ENCODE peak calls at places on chromosomes 13 and 19, in five cellular contexts. X is neuronal stem cell, Y is aorta, G is IMR-90, J is PC-9. M is an unnamed sample.

GRCh38 chr19:52936958-52937334 is 13.7 kb upstream of the ZNF888 start:
- DNase-seq in X (no peak), Y (no peak), G (no peak), J (no peak), M (no peak)

GRCh38 chr13:78131811-78132210 is 213.2 kb upstream of the EDNRB start:
- DNase-seq in X (no peak), Y (no peak), G (peak; percentile 14), J (no peak), M (no peak)

GRCh38 chr19:43584484-43584883 is 8.9 kb downstream of the PINLYP start:
- DNase-seq in X (no peak), Y (no peak), G (no peak), J (no peak), M (no peak)

GRCh38 chr13:90352763-90353162 is 994.7 kb upstream of the MIR17HG start:
- DNase-seq in X (no peak), Y (no peak), G (no peak), J (no peak), M (no peak)

GRCh38 chr13:109669234-109669612 is 117.2 kb downstream of the IRS2 start:
- DNase-seq in X (no peak), Y (no peak), G (no peak), J (peak; percentile 93), M (no peak)

GRCh38 chr19:28466107-28467045 is 746.6 kb downstream of the UQCRFS1 start:
- DNase-seq in X (peak; percentile 64), Y (peak; percentile 69), G (peak; percentile 15), J (no peak), M (peak; percentile 21)

GRCh38 chr19:56866563-56866962 is 26.0 kb upstream of the PEG3 start:
- DNase-seq in X (peak; percentile 4), Y (no peak), G (no peak), J (no peak), M (no peak)

GRCh38 chr13:21318891-21319532 is 140.1 kb downstream of the ZDHHC20 start:
- DNase-seq in X (no peak), Y (no peak), G (no peak), J (no peak), M (no peak)

GRCh38 chr13:32354040-32354439 is 38.7 kb downstream of the BRCA2 start:
- DNase-seq in X (no peak), Y (no peak), G (no peak), J (no peak), M (no peak)

GRCh38 chr19:19278315-19278714 is 5.2 kb upstream of the TM6SF2 start:
- DNase-seq in X (no peak), Y (no peak), G (no peak), J (no peak), M (no peak)

GRCh38 chr13:27967203-27967735 is 1.8 kb downstream of the CDX2 start:
- DNase-seq in X (no peak), Y (no peak), G (no peak), J (no peak), M (no peak)

GRCh38 chr13:40681341-40682051 is 15.1 kb upstream of the FOXO1 start:
- DNase-seq in X (no peak), Y (no peak), G (no peak), J (no peak), M (no peak)

GRCh38 chr13:76523740-76524382 is 362.3 kb downstream of the KCTD12 start:
- DNase-seq in X (no peak), Y (no peak), G (no peak), J (no peak), M (no peak)

GRCh38 chr13:30972888-30973377 is 40.5 kb downstream of the TEX26 start:
- DNase-seq in X (no peak), Y (no peak), G (peak; percentile 45), J (peak; percentile 44), M (no peak)

GRCh38 chr19:5397804-5398692 is 57.2 kb upstream of the ZNRF4 start:
- DNase-seq in X (peak; percentile 81), Y (no peak), G (no peak), J (no peak), M (no peak)

GRCh38 chr13:51923983-51924539 is 62.3 kb downstream of the CCDC70 start:
- DNase-seq in X (no peak), Y (no peak), G (no peak), J (no peak), M (no peak)

GRCh38 chr19:31231181-31231580 is 118.1 kb downstream of the TSHZ3 start:
- DNase-seq in X (no peak), Y (no peak), G (peak; percentile 32), J (no peak), M (no peak)

GRCh38 chr13:38641164-38641948 is 45.5 kb upstream of the FREM2 start:
- DNase-seq in X (no peak), Y (no peak), G (no peak), J (no peak), M (no peak)

GRCh38 chr19:39936020-39936419 is 1.6 kb upstream of the FCGBP start:
- DNase-seq in X (no peak), Y (no peak), G (no peak), J (no peak), M (no peak)
- H3K4me1 ChIP-seq in X (no peaks in the 10 kb centered on the region), Y (no peaks in the 10 kb centered on the region), G (no peaks in the 10 kb centered on the region), J (peaks cover 9% of the 10 kb centered on the region), M (no peaks in the 10 kb centered on the region)

GRCh38 chr19:49889038-49889686 is 7.5 kb downstream of the IL4I1 start:
- DNase-seq in X (no peak), Y (no peak), G (no peak), J (peak; percentile 28), M (no peak)

GRCh38 chr19:49892716-49893115 is 4.0 kb downstream of the IL4I1 start:
- DNase-seq in X (no peak), Y (no peak), G (no peak), J (no peak), M (no peak)

GRCh38 chr19:49891393-49891792 is 5.3 kb downstream of the IL4I1 start:
- DNase-seq in X (no peak), Y (no peak), G (no peak), J (no peak), M (no peak)

GRCh38 chr19:49889687-49890348 is 6.9 kb downstream of the IL4I1 start:
- DNase-seq in X (peak; percentile 74), Y (peak; percentile 83), G (peak; percentile 61), J (peak; percentile 34), M (no peak)

GRCh38 chr19:49890349-49891311 is 6.1 kb downstream of the IL4I1 start:
- DNase-seq in X (peak; percentile 54), Y (no peak), G (no peak), J (peak; percentile 35), M (peak; percentile 51)
- H3K4me1 ChIP-seq in X (no peaks in the 10 kb centered on the region), Y (no peaks in the 10 kb centered on the region), G (peaks cover 2% of the 10 kb centered on the region), J (no peaks in the 10 kb centered on the region), M (no peaks in the 10 kb centered on the region)

DNA sequence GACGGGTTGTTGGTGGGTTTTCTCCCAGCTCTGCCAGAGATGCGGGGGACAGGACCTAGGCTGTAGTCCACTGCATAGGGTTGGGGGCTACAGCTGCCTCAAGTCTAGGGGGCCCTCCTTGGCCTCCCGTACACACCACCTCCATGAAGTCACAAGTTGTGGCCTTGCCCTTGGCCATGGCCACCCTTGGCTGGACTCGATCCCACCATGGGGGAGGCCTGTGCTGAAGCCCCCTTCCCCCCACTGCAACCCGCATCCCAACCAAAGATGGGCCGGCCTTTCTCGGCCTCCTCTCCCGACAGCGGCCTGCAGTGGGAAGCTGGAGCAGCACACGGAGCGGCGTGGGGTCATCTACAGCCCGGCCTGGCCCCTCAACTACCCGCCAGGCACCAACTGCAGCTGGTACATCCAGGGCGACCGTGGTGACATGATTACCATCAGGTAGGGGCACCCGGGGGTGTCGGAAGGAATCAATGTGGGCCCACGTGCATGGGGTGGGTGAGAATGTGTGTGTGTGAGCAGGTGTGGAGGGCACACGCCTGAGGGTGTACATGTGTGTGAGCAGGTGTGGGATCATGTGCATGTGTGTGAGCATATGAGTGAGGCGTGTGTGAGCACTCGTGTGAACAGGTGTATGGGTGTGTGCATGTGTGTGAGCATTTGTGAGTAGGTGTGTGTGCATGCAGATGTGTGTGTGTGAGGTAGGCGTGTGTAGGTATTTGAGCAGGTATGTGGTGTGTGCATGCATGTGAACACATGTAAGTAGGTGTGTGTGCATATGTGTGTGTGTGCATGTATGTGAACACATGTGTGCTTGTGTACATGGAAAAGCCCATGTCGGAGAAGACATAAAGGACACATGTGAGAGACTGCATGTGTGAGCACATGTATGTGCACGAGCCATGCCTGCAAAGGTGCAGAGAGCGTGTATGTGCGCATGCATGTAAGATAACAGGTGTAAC is 8.7 kb downstream of the LRP3 start:
- DNase-seq in X (no peak), Y (no peak), G (no peak), J (no peak), M (no peak)
- H3K4me1 ChIP-seq in X (no peaks in the 10 kb centered on the region), Y (no peaks in the 10 kb centered on the region), G (no peaks in the 10 kb centered on the region), J (no peaks in the 10 kb centered on the region), M (no peaks in the 10 kb centered on the region)

GRCh38 chr19:1130801-1131717 is 27.3 kb downstream of the GPX4 start:
- DNase-seq in X (no peak), Y (peak; percentile 61), G (no peak), J (no peak), M (no peak)

GRCh38 chr19:1133471-1133929 is 29.7 kb downstream of the GPX4 start:
- DNase-seq in X (no peak), Y (no peak), G (no peak), J (no peak), M (no peak)

GRCh38 chr19:1132625-1133383 is 29.0 kb downstream of the GPX4 start:
- DNase-seq in X (no peak), Y (no peak), G (no peak), J (no peak), M (no peak)

GRCh38 chr19:1129535-1129934 is 25.7 kb downstream of the GPX4 start:
- DNase-seq in X (no peak), Y (no peak), G (no peak), J (no peak), M (no peak)

GRCh38 chr19:1131718-1132552 is 28.1 kb downstream of the GPX4 start:
- DNase-seq in X (peak; percentile 51), Y (peak; percentile 96), G (peak; percentile 88), J (no peak), M (peak; percentile 46)
- H3K4me1 ChIP-seq in X (peaks cover 19% of the 10 kb centered on the region), Y (no peaks in the 10 kb centered on the region), G (peaks cover 24% of the 10 kb centered on the region), J (no peaks in the 10 kb centered on the region), M (peaks cover 5% of the 10 kb centered on the region)

DNA sequence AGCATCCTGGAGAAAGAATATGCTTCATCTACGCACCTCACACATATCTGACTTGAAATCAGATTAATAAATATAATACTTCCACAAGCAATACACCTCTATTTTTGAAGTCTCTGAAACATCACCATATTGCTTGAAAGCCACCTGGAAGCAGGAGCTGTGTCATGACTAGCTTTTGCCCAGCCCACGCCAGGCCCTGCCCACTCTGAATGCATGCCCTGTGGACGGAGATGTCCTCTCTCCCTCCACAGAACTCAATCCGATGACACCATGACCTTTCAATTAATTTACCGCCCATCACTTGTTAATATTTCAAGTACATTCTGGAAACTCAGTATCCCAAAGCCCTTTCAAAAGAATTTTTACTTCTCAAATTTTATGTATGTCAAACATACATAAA is 108.0 kb downstream of the TBC1D4 start:
- DNase-seq in X (no peak), Y (no peak), G (no peak), J (no peak), M (no peak)
- H3K4me1 ChIP-seq in X (peaks cover 11% of the 10 kb centered on the region), Y (no peaks in the 10 kb centered on the region), G (no peaks in the 10 kb centered on the region), J (no peaks in the 10 kb centered on the region), M (no peaks in the 10 kb centered on the region)

DNA sequence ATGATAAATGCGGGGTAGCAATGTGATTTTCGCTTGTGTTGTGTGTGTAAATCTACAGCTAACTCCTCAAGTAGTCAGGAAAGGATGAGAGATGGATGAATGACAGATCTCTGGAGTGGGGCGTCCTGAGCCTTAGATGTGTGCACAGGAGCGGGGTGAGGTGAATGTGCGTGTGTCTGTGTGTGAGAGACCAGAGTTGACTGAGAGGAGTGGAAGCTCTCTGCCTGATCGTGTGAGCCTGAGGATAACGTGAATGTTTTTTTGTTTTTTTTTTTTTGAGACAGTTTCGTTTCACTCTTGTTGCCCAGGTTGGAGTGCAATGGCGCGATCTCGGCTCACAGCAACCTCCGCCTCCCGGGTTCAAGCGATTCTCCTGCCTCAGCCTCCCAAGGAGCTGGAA is 805 bp downstream of the ZNF461 start:
- DNase-seq in X (no peak), Y (no peak), G (no peak), J (no peak), M (no peak)
- H3K4me1 ChIP-seq in X (no peaks in the 10 kb centered on the region), Y (no peaks in the 10 kb centered on the region), G (peaks cover 2% of the 10 kb centered on the region), J (peaks cover 5% of the 10 kb centered on the region), M (no peaks in the 10 kb centered on the region)

GRCh38 chr19:39936622-39937021 is 2.2 kb upstream of the FCGBP start:
- DNase-seq in X (no peak), Y (no peak), G (no peak), J (no peak), M (no peak)
- H3K4me1 ChIP-seq in X (peaks cover under 1% of the 10 kb centered on the region), Y (no peaks in the 10 kb centered on the region), G (no peaks in the 10 kb centered on the region), J (peaks cover 12% of the 10 kb centered on the region), M (no peaks in the 10 kb centered on the region)

M was measured in foreskin keratinocyte.